ENCODE peak calls at places on chromosomes 13 and 19, in ten cellular contexts. I, D, W, Z, J, L, U, E, O and P are unnamed samples.

GRCh38 chr13:79194272-79194671 is 211.8 kb downstream of the RBM26 start:
- DNase-seq in I (no peak), D (no peak), W (no peak), Z (no peak), J (no peak), L (no peak), U (no peak), E (no peak), O (no peak), P (no peak)

GRCh38 chr19:35751839-35752745 is 3.7 kb downstream of the LIN37 start:
- DNase-seq in I (no peak), D (no peak), W (no peak), Z (no peak), J (no peak), L (no peak), U (no peak), E (no peak), O (no peak), P (no peak)

GRCh38 chr13:111372651-111373425 is 52.4 kb downstream of the TEX29 start:
- DNase-seq in I (no peak), D (no peak), W (no peak), Z (no peak), J (no peak), L (no peak), U (no peak), E (no peak), O (no peak), P (no peak)

GRCh38 chr19:30061557-30062330 is 119.7 kb downstream of the URI1 start:
- DNase-seq in I (no peak), D (no peak), W (no peak), Z (no peak), J (no peak), L (no peak), U (no peak), E (no peak), O (no peak), P (no peak)

GRCh38 chr13:112703935-112704633 is 14.2 kb downstream of the ATP11A start:
- DNase-seq in I (no peak), D (no peak), W (no peak), Z (no peak), J (no peak), L (no peak), U (no peak), E (no peak), O (no peak), P (no peak)

GRCh38 chr13:112885782-112886268 is 83.2 kb upstream of the MCF2L start:
- DNase-seq in I (peak), D (peak), W (no peak), Z (peak), J (peak), L (no peak), U (no peak), E (no peak), O (no peak), P (no peak)

GRCh38 chr19:28396259-28396940 is 816.6 kb downstream of the UQCRFS1 start:
- DNase-seq in I (no peak), D (no peak), W (no peak), Z (no peak), J (no peak), L (no peak), U (no peak), E (no peak), O (no peak), P (no peak)

GRCh38 chr19:4399871-4400768 is at the start of gene SH3GL1:
- DNase-seq in I (peak), D (peak), W (peak), Z (peak), J (peak), L (peak), U (peak), E (peak), O (peak), P (peak)